ENCODE peak calls at places on chromosomes 16 and 17, in five cellular contexts. W, Q, B, L and K are unnamed samples.

GRCh38 chr17:59527931-59528330 is 37.5 kb upstream of the DHX40 start:
- DNase-seq in Q (no peak), B (no peak), W (no peak), L (no peak), K (no peak)

GRCh38 chr17:50270430-50271172 is 3.7 kb upstream of the TMEM92 start:
- DNase-seq in B (no peak), L (no peak), W (no peak), Q (no peak), K (peak; percentile 68)

GRCh38 chr17:45794840-45795239 is 10.7 kb downstream of the CRHR1 start:
- DNase-seq in W (no peak), L (no peak), Q (no peak), B (no peak), K (no peak)

GRCh38 chr17:2595200-2595599 is 1.7 kb downstream of the PAFAH1B1 start:
- DNase-seq in W (no peak), Q (no peak), B (no peak), L (no peak), K (no peak)

GRCh38 chr16:8493885-8494487 is 96.3 kb downstream of the TMEM114 start:
- DNase-seq in Q (no peak), W (no peak), L (no peak), B (no peak), K (no peak)

GRCh38 chr17:3963214-3964201 is 729 bp downstream of the ATP2A3 start:
- DNase-seq in Q (peak; percentile 43), L (no peak), W (no peak), B (peak; percentile 45), K (no peak)

GRCh38 chr16:12092347-12092882 is 115.9 kb downstream of the SNX29 start:
- DNase-seq in Q (no peak), W (no peak), L (no peak), B (no peak), K (no peak)

GRCh38 chr17:83103200-83103937 is 24.0 kb downstream of the METRNL start:
- DNase-seq in L (no peak), W (no peak), B (no peak), Q (no peak), K (no peak)

GRCh38 chr16:86768999-86769398 is 190.7 kb downstream of the FOXL1 start:
- DNase-seq in L (no peak), B (no peak), Q (no peak), W (no peak), K (no peak)

GRCh38 chr17:82736511-82737185 is 1.2 kb downstream of the FN3K start:
- DNase-seq in Q (no peak), L (no peak), W (no peak), B (no peak), K (no peak)

GRCh38 chr17:77281024-77281903 is 140.5 kb downstream of the SEC14L1 start:
- DNase-seq in W (peak; percentile 6), Q (no peak), B (peak; percentile 32), L (peak; percentile 41), K (peak; percentile 90)

GRCh38 chr16:31188450-31189411 is 8.8 kb downstream of the FUS start:
- DNase-seq in L (no peak), W (no peak), B (no peak), Q (no peak), K (no peak)

GRCh38 chr17:6303664-6304063 is 131.3 kb downstream of the AIPL1 start:
- DNase-seq in Q (no peak), W (no peak), L (no peak), B (peak; percentile 2), K (peak; percentile 80)

GRCh38 chr17:57045868-57046671 is 39.0 kb upstream of the AKAP1 start:
- DNase-seq in L (peak; percentile 4), Q (no peak), B (peak; percentile 31), W (peak; percentile 8), K (no peak)

GRCh38 chr16:48326937-48327336 is 58.3 kb downstream of the SIAH1 start:
- DNase-seq in Q (no peak), L (no peak), W (no peak), B (no peak), K (no peak)